ENCODE peak calls at places on chromosomes 7 and 10, in five cellular contexts. One of them, this sample, is unnamed.

GRCh38 chr7:77538908-77539212 is 1.8 kb downstream of the PTPN12 start:
- DNase-seq in lower lobe of right lung: no peak
- DNase-seq in mammary epithelial cell: no peak
- DNase-seq in psoas muscle: no peak
- DNase-seq in upper lobe of right lung: no peak
- DNase-seq in this sample: no peak

GRCh38 chr7:118662266-118662665 is 437.8 kb downstream of the ANKRD7 start:
- DNase-seq in lower lobe of right lung: no peak
- DNase-seq in psoas muscle: no peak
- DNase-seq in upper lobe of right lung: no peak
- DNase-seq in mammary epithelial cell: no peak
- DNase-seq in this sample: no peak

GRCh38 chr7:108294595-108294994 is 161.6 kb downstream of the NRCAM start:
- DNase-seq in lower lobe of right lung: no peak
- DNase-seq in mammary epithelial cell: no peak
- DNase-seq in psoas muscle: no peak
- DNase-seq in upper lobe of right lung: no peak
- DNase-seq in this sample: peak; percentile 48

GRCh38 chr7:104956753-104957450 is 57.1 kb upstream of the KMT2E start:
- DNase-seq in mammary epithelial cell: peak; percentile 95
- DNase-seq in upper lobe of right lung: no peak
- DNase-seq in lower lobe of right lung: no peak
- DNase-seq in psoas muscle: no peak
- DNase-seq in this sample: peak; percentile 93

GRCh38 chr7:43878867-43879266 is 9.6 kb upstream of the MRPS24 start:
- DNase-seq in mammary epithelial cell: no peak
- DNase-seq in psoas muscle: no peak
- DNase-seq in lower lobe of right lung: no peak
- DNase-seq in upper lobe of right lung: no peak
- DNase-seq in this sample: no peak

GRCh38 chr7:50270531-50271018 is 33.9 kb upstream of the IKZF1 start:
- DNase-seq in upper lobe of right lung: no peak
- DNase-seq in mammary epithelial cell: no peak
- DNase-seq in lower lobe of right lung: no peak
- DNase-seq in psoas muscle: no peak
- DNase-seq in this sample: no peak

GRCh38 chr7:112414855-112415490 is 35.3 kb upstream of the IFRD1 start:
- DNase-seq in mammary epithelial cell: peak; percentile 30
- DNase-seq in psoas muscle: no peak
- DNase-seq in upper lobe of right lung: no peak
- DNase-seq in lower lobe of right lung: no peak
- DNase-seq in this sample: peak; percentile 27

GRCh38 chr7:98754041-98754479 is 115.8 kb downstream of the TMEM130 start:
- DNase-seq in mammary epithelial cell: no peak
- DNase-seq in upper lobe of right lung: no peak
- DNase-seq in lower lobe of right lung: no peak
- DNase-seq in psoas muscle: no peak
- DNase-seq in this sample: no peak

GRCh38 chr10:6321880-6322279 is 119.1 kb downstream of the PFKFB3 start:
- DNase-seq in upper lobe of right lung: no peak
- DNase-seq in mammary epithelial cell: peak; percentile 11
- DNase-seq in lower lobe of right lung: no peak
- DNase-seq in psoas muscle: no peak
- DNase-seq in this sample: peak; percentile 50

GRCh38 chr7:117818241-117818640 is 55.0 kb downstream of the CTTNBP2 start:
- DNase-seq in upper lobe of right lung: no peak
- DNase-seq in psoas muscle: no peak
- DNase-seq in lower lobe of right lung: no peak
- DNase-seq in mammary epithelial cell: no peak
- DNase-seq in this sample: no peak

GRCh38 chr7:143381427-143382125 is 431 bp downstream of the ZYX start:
- DNase-seq in lower lobe of right lung: peak; percentile 73
- DNase-seq in psoas muscle: peak; percentile 90
- DNase-seq in upper lobe of right lung: peak; percentile 83
- DNase-seq in mammary epithelial cell: peak; percentile 54
- DNase-seq in this sample: peak; percentile 41

GRCh38 chr10:71801357-71801756 is 28.0 kb upstream of the VSIR start:
- DNase-seq in lower lobe of right lung: no peak
- DNase-seq in mammary epithelial cell: no peak
- DNase-seq in upper lobe of right lung: no peak
- DNase-seq in psoas muscle: no peak
- DNase-seq in this sample: no peak

GRCh38 chr7:118372530-118372929 is 148.0 kb downstream of the ANKRD7 start:
- DNase-seq in psoas muscle: no peak
- DNase-seq in lower lobe of right lung: no peak
- DNase-seq in upper lobe of right lung: no peak
- DNase-seq in mammary epithelial cell: no peak
- DNase-seq in this sample: no peak

GRCh38 chr7:30894866-30895408 is 16.7 kb upstream of the AQP1 start:
- DNase-seq in mammary epithelial cell: no peak
- DNase-seq in psoas muscle: no peak
- DNase-seq in lower lobe of right lung: no peak
- DNase-seq in upper lobe of right lung: no peak
- DNase-seq in this sample: no peak

GRCh38 chr7:128161466-128162125 is 79.5 kb upstream of the LEP start:
- DNase-seq in upper lobe of right lung: no peak
- DNase-seq in mammary epithelial cell: peak; percentile 62
- DNase-seq in psoas muscle: no peak
- DNase-seq in lower lobe of right lung: no peak
- DNase-seq in this sample: no peak

GRCh38 chr7:157018328-157018996 is 8.0 kb upstream of the MNX1 start:
- DNase-seq in upper lobe of right lung: peak; percentile 51
- DNase-seq in psoas muscle: no peak
- DNase-seq in lower lobe of right lung: no peak
- DNase-seq in mammary epithelial cell: no peak
- DNase-seq in this sample: no peak

GRCh38 chr10:91409869-91410637 is at the start of gene HECTD2:
- DNase-seq in lower lobe of right lung: peak; percentile 90
- DNase-seq in mammary epithelial cell: peak; percentile 74
- DNase-seq in psoas muscle: peak; percentile 91
- DNase-seq in upper lobe of right lung: peak; percentile 93
- DNase-seq in this sample: peak; percentile 79

GRCh38 chr7:154424370-154424769 is 372.2 kb downstream of the DPP6 start:
- DNase-seq in mammary epithelial cell: no peak
- DNase-seq in upper lobe of right lung: no peak
- DNase-seq in lower lobe of right lung: no peak
- DNase-seq in psoas muscle: no peak
- DNase-seq in this sample: no peak

GRCh38 chr7:68417659-68418058 is 1180.6 kb upstream of the AUTS2 start:
- DNase-seq in upper lobe of right lung: no peak
- DNase-seq in lower lobe of right lung: no peak
- DNase-seq in psoas muscle: no peak
- DNase-seq in mammary epithelial cell: no peak
- DNase-seq in this sample: no peak

GRCh38 chr10:42926831-42927230 is 144.2 kb downstream of the BMS1 start:
- DNase-seq in mammary epithelial cell: no peak
- DNase-seq in upper lobe of right lung: no peak
- DNase-seq in lower lobe of right lung: no peak
- DNase-seq in psoas muscle: no peak
- DNase-seq in this sample: peak; percentile 54

GRCh38 chr10:127737563-127738511 is 852 bp downstream of the FOXI2 start:
- DNase-seq in lower lobe of right lung: no peak
- DNase-seq in upper lobe of right lung: no peak
- DNase-seq in psoas muscle: no peak
- DNase-seq in mammary epithelial cell: no peak
- DNase-seq in this sample: no peak

GRCh38 chr10:127740596-127740995 is 3.6 kb downstream of the FOXI2 start:
- DNase-seq in mammary epithelial cell: peak; percentile 42
- DNase-seq in upper lobe of right lung: no peak
- DNase-seq in lower lobe of right lung: no peak
- DNase-seq in psoas muscle: no peak
- DNase-seq in this sample: no peak

GRCh38 chr10:127739908-127740307 is 2.9 kb downstream of the FOXI2 start:
- DNase-seq in mammary epithelial cell: no peak
- DNase-seq in upper lobe of right lung: no peak
- DNase-seq in lower lobe of right lung: no peak
- DNase-seq in psoas muscle: no peak
- DNase-seq in this sample: no peak

GRCh38 chr10:127736915-127737562 is at the start of gene FOXI2:
- DNase-seq in psoas muscle: no peak
- DNase-seq in lower lobe of right lung: no peak
- DNase-seq in mammary epithelial cell: no peak
- DNase-seq in upper lobe of right lung: no peak
- DNase-seq in this sample: no peak

DNA sequence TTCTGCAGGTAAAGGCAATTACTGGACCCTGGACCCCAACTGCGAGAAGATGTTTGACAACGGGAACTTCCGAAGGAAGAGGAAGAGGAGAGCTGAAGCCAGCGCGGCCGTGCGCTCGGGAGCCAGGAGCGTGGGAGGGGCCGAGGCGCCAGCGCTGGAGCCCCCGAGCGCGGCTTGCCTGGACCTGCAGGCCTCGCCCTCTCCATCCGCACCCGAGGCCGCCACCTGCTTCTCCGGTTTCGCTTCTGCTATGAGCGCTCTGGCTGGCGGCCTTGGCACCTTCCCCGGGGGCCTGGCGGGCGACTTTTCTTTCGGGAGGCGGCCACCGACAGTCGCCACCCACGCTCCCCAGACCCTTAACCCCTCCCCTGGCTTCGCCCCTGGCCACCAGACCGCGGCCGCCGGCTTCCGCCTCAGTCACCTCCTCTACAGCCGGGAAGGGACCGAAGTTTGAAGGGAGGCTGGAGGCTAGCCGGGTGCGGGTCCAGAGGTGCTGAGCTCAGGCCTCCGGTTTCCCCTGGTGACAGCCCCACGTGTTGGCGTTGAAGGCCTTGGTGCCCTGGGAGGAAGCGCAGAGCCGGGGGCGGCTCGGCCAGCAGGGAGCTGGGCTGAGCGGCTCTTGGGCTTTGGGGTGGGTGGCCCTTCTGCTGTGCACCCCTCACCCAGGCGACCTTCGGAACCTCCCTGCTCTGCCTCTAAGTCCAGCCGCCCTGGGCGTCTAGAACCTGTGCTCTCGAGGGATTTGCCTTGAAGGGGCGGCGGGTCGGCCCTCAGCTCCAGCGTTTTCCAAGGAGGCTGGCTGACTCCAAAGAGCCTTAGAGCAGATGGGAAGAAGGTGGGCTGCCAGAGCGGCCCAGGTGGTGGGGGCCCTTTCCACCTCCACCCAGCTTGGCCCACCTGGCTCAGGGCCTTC is 1.8 kb downstream of the FOXI2 start:
- DNase-seq in upper lobe of right lung: no peak
- DNase-seq in psoas muscle: no peak
- DNase-seq in mammary epithelial cell: peak; percentile 40
- DNase-seq in lower lobe of right lung: no peak
- DNase-seq in this sample: no peak
- H3K4me3 ChIP-seq in upper lobe of right lung: no peak overlapping the region
- H3K4me3 ChIP-seq in psoas muscle: no peak overlapping the region
- H3K4me3 ChIP-seq in mammary epithelial cell: peak overlapping the region; percentile 38
- H3K4me3 ChIP-seq in lower lobe of right lung: no peak overlapping the region
- H3K4me3 ChIP-seq in this sample: no peak overlapping the region

DNA sequence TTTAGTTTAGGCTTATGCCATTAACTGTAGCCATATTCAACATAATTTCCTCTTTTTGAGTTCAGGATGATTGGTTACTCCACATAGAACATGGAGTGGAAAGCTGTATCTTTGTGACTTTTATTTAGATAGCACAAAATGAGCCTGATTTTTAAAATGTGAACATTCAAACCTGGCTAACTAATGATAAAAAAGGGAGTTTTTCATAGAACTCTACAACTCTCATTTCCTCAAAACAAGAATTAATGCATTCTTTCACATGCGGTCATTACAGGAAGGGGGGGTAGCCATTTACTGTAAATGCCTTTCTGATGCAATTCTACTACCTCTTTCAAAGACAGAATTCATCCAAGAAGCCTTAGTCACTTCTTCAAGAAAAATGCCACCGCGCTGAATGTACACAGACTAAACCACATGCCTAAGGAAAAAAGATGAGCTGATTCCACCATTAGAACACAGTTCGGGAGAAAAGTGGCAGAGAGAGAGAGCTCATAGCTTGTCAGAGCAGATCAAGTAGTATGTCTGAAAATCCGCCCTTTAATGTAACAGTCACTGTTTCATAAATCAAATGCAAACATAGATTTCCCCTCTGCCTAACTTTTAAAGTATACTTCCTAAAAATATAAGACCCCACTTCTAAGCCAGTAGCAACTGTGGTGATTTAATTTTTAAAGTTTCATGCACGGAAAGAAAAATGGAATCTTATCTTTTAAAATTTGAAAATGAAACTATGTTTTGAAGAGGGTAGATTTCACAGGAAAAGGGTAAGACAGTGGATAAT is 226.4 kb upstream of the KLF14 start:
- DNase-seq in lower lobe of right lung: no peak
- DNase-seq in psoas muscle: no peak
- DNase-seq in upper lobe of right lung: no peak
- DNase-seq in mammary epithelial cell: peak; percentile 94
- DNase-seq in this sample: peak; percentile 95
- H3K4me3 ChIP-seq in lower lobe of right lung: peak overlapping the region; percentile 2
- H3K4me3 ChIP-seq in psoas muscle: peak overlapping the region; percentile 40
- H3K4me3 ChIP-seq in upper lobe of right lung: peak overlapping the region; percentile 30
- H3K4me3 ChIP-seq in mammary epithelial cell: peak overlapping the region; percentile 75
- H3K4me3 ChIP-seq in this sample: peak overlapping the region; percentile 36

GRCh38 chr7:26397786-26398435 is 106.2 kb downstream of the SNX10 start:
- DNase-seq in lower lobe of right lung: no peak
- DNase-seq in psoas muscle: peak; percentile 78
- DNase-seq in mammary epithelial cell: no peak
- DNase-seq in upper lobe of right lung: no peak
- DNase-seq in this sample: no peak

GRCh38 chr7:26399309-26399610 is 107.6 kb downstream of the SNX10 start:
- DNase-seq in psoas muscle: peak; percentile 51
- DNase-seq in upper lobe of right lung: no peak
- DNase-seq in lower lobe of right lung: peak; percentile 56
- DNase-seq in mammary epithelial cell: no peak
- DNase-seq in this sample: no peak

GRCh38 chr7:26397326-26397725 is 105.7 kb downstream of the SNX10 start:
- DNase-seq in mammary epithelial cell: no peak
- DNase-seq in upper lobe of right lung: no peak
- DNase-seq in lower lobe of right lung: no peak
- DNase-seq in psoas muscle: no peak
- DNase-seq in this sample: no peak

GRCh38 chr7:26398436-26399308 is 107.0 kb downstream of the SNX10 start:
- DNase-seq in lower lobe of right lung: peak; percentile 88
- DNase-seq in psoas muscle: peak; percentile 82
- DNase-seq in upper lobe of right lung: peak; percentile 90
- DNase-seq in mammary epithelial cell: peak; percentile 64
- DNase-seq in this sample: peak; percentile 27

GRCh38 chr7:26399747-26400146 is 108.1 kb downstream of the SNX10 start:
- DNase-seq in mammary epithelial cell: no peak
- DNase-seq in lower lobe of right lung: no peak
- DNase-seq in psoas muscle: no peak
- DNase-seq in upper lobe of right lung: no peak
- DNase-seq in this sample: no peak
- H3K4me3 ChIP-seq in mammary epithelial cell: no peak overlapping the region
- H3K4me3 ChIP-seq in lower lobe of right lung: peak overlapping the region; percentile 72
- H3K4me3 ChIP-seq in psoas muscle: peak overlapping the region; percentile 89
- H3K4me3 ChIP-seq in upper lobe of right lung: no peak overlapping the region
- H3K4me3 ChIP-seq in this sample: no peak overlapping the region

GRCh38 chr10:60578217-60578616 is 188.5 kb upstream of the ANK3 start:
- DNase-seq in psoas muscle: no peak
- DNase-seq in upper lobe of right lung: no peak
- DNase-seq in lower lobe of right lung: no peak
- DNase-seq in mammary epithelial cell: peak; percentile 11
- DNase-seq in this sample: no peak
- H3K4me3 ChIP-seq in psoas muscle: no peak overlapping the region
- H3K4me3 ChIP-seq in upper lobe of right lung: no peak overlapping the region
- H3K4me3 ChIP-seq in lower lobe of right lung: no peak overlapping the region
- H3K4me3 ChIP-seq in mammary epithelial cell: no peak overlapping the region
- H3K4me3 ChIP-seq in this sample: no peak overlapping the region

GRCh38 chr7:37999673-38000072 is 79.2 kb downstream of the EPDR1 start:
- DNase-seq in upper lobe of right lung: no peak
- DNase-seq in psoas muscle: no peak
- DNase-seq in mammary epithelial cell: no peak
- DNase-seq in lower lobe of right lung: no peak
- DNase-seq in this sample: no peak
- H3K4me3 ChIP-seq in upper lobe of right lung: no peak overlapping the region
- H3K4me3 ChIP-seq in psoas muscle: no peak overlapping the region
- H3K4me3 ChIP-seq in mammary epithelial cell: no peak overlapping the region
- H3K4me3 ChIP-seq in lower lobe of right lung: no peak overlapping the region
- H3K4me3 ChIP-seq in this sample: no peak overlapping the region